ENCODE peak calls at places on chromosomes 3 and 15, in five cellular contexts. One of them, this sample, is unnamed.
A peak's percentile ranks its signal among the peaks of the same experiment; 100 is the strongest.

GRCh38 chr15:66783327-66784124 is 81.5 kb downstream of the SMAD6 start:
- DNase-seq in A549: no peak
- DNase-seq in NT2/D1: no peak
- DNase-seq in GM23248: no peak
- DNase-seq in cardiac muscle cell: no peak
- DNase-seq in this sample: no peak

GRCh38 chr3:34570916-34571705 is 772.7 kb downstream of the PDCD6IP start:
- DNase-seq in A549: no peak
- DNase-seq in NT2/D1: no peak
- DNase-seq in GM23248: no peak
- DNase-seq in cardiac muscle cell: peak; percentile 12
- DNase-seq in this sample: no peak

GRCh38 chr3:76222115-76222652 is 436.8 kb upstream of the ZNF717 start:
- DNase-seq in A549: no peak
- DNase-seq in NT2/D1: no peak
- DNase-seq in GM23248: no peak
- DNase-seq in cardiac muscle cell: no peak
- DNase-seq in this sample: no peak

GRCh38 chr15:80317389-80318169 is 65.6 kb upstream of the CTXND1 start:
- DNase-seq in A549: peak; percentile 42
- DNase-seq in NT2/D1: no peak
- DNase-seq in GM23248: peak; percentile 100
- DNase-seq in cardiac muscle cell: peak; percentile 87
- DNase-seq in this sample: no peak

GRCh38 chr3:111326144-111326995 is 215.6 kb upstream of the CD96 start:
- DNase-seq in A549: no peak
- DNase-seq in NT2/D1: no peak
- DNase-seq in GM23248: peak; percentile 89
- DNase-seq in cardiac muscle cell: peak; percentile 43
- DNase-seq in this sample: no peak

GRCh38 chr3:120161902-120162301 is 67.7 kb upstream of the GSK3B start:
- DNase-seq in A549: no peak
- DNase-seq in NT2/D1: no peak
- DNase-seq in GM23248: no peak
- DNase-seq in cardiac muscle cell: no peak
- DNase-seq in this sample: no peak

GRCh38 chr3:114496874-114497273 is 203.0 kb downstream of the TIGIT start:
- DNase-seq in A549: peak; percentile 65
- DNase-seq in NT2/D1: no peak
- DNase-seq in GM23248: peak; percentile 78
- DNase-seq in cardiac muscle cell: peak; percentile 82
- DNase-seq in this sample: no peak

GRCh38 chr3:4994823-4995499 is 15.7 kb downstream of the BHLHE40 start:
- DNase-seq in A549: peak; percentile 84
- DNase-seq in NT2/D1: no peak
- DNase-seq in GM23248: peak; percentile 98
- DNase-seq in cardiac muscle cell: peak; percentile 80
- DNase-seq in this sample: no peak

GRCh38 chr15:31869640-31870335 is 160.5 kb upstream of the CHRNA7 start:
- DNase-seq in A549: no peak
- DNase-seq in NT2/D1: no peak
- DNase-seq in GM23248: peak; percentile 38
- DNase-seq in cardiac muscle cell: peak; percentile 3
- DNase-seq in this sample: peak; percentile 4

GRCh38 chr3:31469385-31469784 is 63.3 kb upstream of the STT3B start:
- DNase-seq in A549: no peak
- DNase-seq in NT2/D1: no peak
- DNase-seq in GM23248: no peak
- DNase-seq in cardiac muscle cell: no peak
- DNase-seq in this sample: no peak

GRCh38 chr3:135082706-135083105 is 287.6 kb downstream of the EPHB1 start:
- DNase-seq in A549: no peak
- DNase-seq in NT2/D1: no peak
- DNase-seq in GM23248: no peak
- DNase-seq in cardiac muscle cell: no peak
- DNase-seq in this sample: no peak

GRCh38 chr3:141875893-141876380 is 506 bp upstream of the ATP1B3 start:
- DNase-seq in A549: peak; percentile 81
- DNase-seq in NT2/D1: no peak
- DNase-seq in GM23248: peak; percentile 58
- DNase-seq in cardiac muscle cell: peak; percentile 73
- DNase-seq in this sample: peak; percentile 56

GRCh38 chr15:27410986-27411385 is 440.0 kb downstream of the GABRG3 start:
- DNase-seq in A549: peak; percentile 42
- DNase-seq in NT2/D1: no peak
- DNase-seq in GM23248: no peak
- DNase-seq in cardiac muscle cell: no peak
- DNase-seq in this sample: no peak

GRCh38 chr15:25019434-25019833 is 64.6 kb downstream of the SNRPN start:
- DNase-seq in A549: no peak
- DNase-seq in NT2/D1: no peak
- DNase-seq in GM23248: no peak
- DNase-seq in cardiac muscle cell: no peak
- DNase-seq in this sample: no peak
- H3K9me3 ChIP-seq in A549: peaks cover 21% of the 10 kb centered on the region
- H3K9me3 ChIP-seq in NT2/D1: no peaks in the 10 kb centered on the region
- H3K9me3 ChIP-seq in GM23248: no peaks in the 10 kb centered on the region
- H3K9me3 ChIP-seq in cardiac muscle cell: no peaks in the 10 kb centered on the region
- H3K9me3 ChIP-seq in this sample: no peaks in the 10 kb centered on the region

DNA sequence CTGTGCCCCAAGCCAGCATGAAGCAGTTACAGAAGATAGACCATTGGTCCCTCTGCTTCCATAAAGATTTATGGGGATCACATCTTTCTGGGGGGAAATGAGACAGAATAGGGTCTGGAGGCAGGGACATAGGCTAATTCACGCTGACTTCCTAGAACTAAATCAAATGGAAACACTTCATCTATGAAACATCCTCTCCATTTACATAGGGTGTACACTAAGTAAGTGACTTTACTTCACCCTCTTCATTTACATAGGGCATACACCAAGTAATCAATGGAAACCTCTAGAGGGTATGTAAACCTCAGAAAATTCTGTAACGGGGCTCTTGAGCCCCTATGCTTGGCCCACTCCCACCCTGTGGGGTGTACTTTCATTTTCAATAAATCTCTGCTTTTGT is 10.1 kb downstream of the LINS1 start:
- DNase-seq in A549: no peak
- DNase-seq in NT2/D1: no peak
- DNase-seq in GM23248: no peak
- DNase-seq in cardiac muscle cell: no peak
- DNase-seq in this sample: no peak
- H3K9me3 ChIP-seq in A549: peaks cover 28% of the 10 kb centered on the region
- H3K9me3 ChIP-seq in NT2/D1: peaks cover 75% of the 10 kb centered on the region
- H3K9me3 ChIP-seq in GM23248: peaks cover 3% of the 10 kb centered on the region
- H3K9me3 ChIP-seq in cardiac muscle cell: no peaks in the 10 kb centered on the region
- H3K9me3 ChIP-seq in this sample: peaks cover 16% of the 10 kb centered on the region

DNA sequence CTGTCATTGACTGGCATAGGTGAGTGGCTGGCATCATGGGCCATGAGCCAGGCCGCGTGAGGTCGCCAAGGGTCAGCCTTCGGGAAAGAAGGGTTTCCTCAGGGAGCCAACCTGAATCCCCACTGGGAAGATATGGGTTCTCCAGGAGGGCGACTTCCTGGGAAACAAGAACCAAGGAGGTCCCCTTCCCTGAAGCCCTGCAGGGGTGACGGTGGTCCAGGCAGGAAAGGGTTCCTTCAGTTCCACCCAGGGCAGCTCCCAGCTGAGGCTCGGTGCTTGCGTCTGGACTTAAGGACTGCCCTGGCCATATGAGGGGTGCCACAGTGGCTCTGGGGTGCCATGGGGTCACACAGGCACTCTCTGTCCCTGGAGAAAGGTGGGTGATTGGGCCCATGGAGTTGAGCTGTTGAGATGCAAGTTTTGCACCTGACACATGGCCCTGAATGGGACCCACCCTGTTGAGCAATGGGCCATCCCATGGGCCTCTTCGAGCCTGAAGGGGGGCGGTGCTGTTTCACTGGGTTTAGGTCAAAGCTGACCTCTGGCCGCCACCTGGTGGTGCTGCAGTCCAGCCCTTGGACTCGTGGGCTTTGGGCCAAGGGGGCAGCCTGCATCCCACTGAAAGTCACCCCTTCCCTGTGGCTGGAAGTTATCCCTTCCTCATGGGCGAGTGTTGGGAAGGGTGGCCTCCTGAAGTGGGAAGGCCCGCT is 228.1 kb downstream of the SNRPN start:
- DNase-seq in A549: no peak
- DNase-seq in NT2/D1: no peak
- DNase-seq in GM23248: no peak
- DNase-seq in cardiac muscle cell: no peak
- DNase-seq in this sample: no peak
- H3K9me3 ChIP-seq in A549: no peaks in the 10 kb centered on the region
- H3K9me3 ChIP-seq in NT2/D1: no peaks in the 10 kb centered on the region
- H3K9me3 ChIP-seq in GM23248: no peaks in the 10 kb centered on the region
- H3K9me3 ChIP-seq in cardiac muscle cell: no peaks in the 10 kb centered on the region
- H3K9me3 ChIP-seq in this sample: peaks cover 2% of the 10 kb centered on the region

DNA sequence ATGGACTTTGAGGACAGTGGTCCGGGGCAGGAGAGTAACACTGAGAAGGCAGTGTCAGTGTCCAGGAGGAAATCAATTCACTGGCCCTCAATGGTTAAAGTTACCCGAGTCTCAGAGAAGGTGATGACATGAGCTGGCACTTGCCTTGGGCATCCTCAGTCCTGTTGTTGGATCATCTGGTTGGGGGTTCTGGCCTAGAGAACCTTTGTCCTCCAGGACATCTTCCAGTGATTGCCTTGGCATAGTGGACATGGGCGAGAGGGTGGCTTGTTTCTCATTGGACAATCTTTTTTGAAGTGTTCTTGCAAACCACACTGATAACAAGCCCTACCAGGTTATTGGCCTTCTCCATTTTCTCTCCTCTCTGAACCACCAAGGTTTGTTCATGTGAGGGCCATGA is 83.4 kb upstream of the TERB2 start:
- DNase-seq in A549: no peak
- DNase-seq in NT2/D1: no peak
- DNase-seq in GM23248: no peak
- DNase-seq in cardiac muscle cell: no peak
- DNase-seq in this sample: no peak
- H3K9me3 ChIP-seq in A549: no peaks in the 10 kb centered on the region
- H3K9me3 ChIP-seq in NT2/D1: peaks cover 22% of the 10 kb centered on the region
- H3K9me3 ChIP-seq in GM23248: no peaks in the 10 kb centered on the region
- H3K9me3 ChIP-seq in cardiac muscle cell: no peaks in the 10 kb centered on the region
- H3K9me3 ChIP-seq in this sample: no peaks in the 10 kb centered on the region

DNA sequence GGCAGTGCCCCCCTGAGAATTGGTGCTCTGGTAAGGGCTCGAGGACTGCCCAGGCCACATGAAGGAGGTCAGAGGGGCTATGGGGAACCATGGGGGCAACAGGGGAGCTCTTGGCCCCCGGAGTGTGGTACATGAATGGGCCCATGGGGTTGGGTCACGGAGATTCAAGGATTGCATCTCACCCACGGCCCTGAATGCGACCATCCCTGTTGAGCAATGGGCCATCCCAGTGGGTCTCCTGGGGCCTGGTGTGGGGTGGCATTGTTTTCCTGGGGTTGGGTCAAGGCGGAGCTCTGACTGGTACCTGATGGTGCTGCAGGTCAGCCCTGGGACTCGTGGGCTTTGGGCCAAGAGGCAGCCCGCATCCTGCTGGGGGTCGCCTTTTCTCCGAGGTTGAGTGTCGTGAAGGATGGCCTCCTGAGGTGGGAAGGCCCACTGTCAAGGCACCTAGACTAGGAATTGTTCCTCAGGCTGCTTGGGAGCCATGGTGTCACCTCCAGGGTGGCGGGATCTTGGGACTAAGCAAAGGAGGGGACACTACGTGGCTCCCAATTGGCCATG is 198.3 kb downstream of the UBE3A start:
- DNase-seq in A549: no peak
- DNase-seq in NT2/D1: no peak
- DNase-seq in GM23248: no peak
- DNase-seq in cardiac muscle cell: no peak
- DNase-seq in this sample: no peak
- H3K9me3 ChIP-seq in A549: no peaks in the 10 kb centered on the region
- H3K9me3 ChIP-seq in NT2/D1: no peaks in the 10 kb centered on the region
- H3K9me3 ChIP-seq in GM23248: no peaks in the 10 kb centered on the region
- H3K9me3 ChIP-seq in cardiac muscle cell: no peaks in the 10 kb centered on the region
- H3K9me3 ChIP-seq in this sample: peaks cover 1% of the 10 kb centered on the region

DNA sequence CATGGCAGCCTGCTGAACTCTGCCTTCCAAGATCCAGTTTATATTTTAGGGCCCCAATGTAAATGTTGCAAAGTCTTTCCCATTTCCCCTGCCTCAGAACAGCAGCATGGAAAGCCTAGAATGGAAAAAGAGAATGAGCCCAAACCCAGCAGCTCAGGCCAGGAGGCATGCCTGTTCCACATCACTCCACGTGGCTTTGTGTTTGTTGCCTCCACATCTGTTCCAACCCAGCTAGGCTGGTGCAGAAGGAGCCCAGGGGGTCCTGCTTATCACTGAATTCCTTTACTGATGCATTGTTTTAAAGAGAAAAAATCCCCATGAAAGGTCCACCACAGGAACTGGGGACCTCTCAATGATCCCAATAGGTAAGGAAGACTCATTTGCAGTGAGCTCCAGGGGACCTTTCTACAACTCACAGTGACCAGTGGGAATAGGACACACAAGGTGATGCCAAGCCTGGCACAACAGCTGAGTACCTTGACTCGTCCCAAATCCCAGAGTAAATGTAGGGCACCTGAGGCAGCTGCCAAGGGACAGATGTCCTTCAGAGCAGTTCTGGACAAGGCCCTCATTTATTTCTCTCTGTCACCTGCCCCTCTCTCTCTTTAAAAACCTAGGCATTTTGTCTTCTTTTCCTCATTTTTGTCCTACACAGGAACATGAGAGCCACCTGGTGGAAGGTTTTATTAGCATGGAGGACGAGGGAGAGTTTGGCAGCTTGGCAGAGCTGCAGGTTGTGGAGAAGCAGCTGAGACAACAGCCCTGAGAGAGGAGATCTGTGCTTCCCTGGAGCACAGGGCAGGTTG is 41.7 kb upstream of the ADAMTS17 start:
- DNase-seq in A549: peak; percentile 64
- DNase-seq in NT2/D1: no peak
- DNase-seq in GM23248: peak; percentile 10
- DNase-seq in cardiac muscle cell: peak; percentile 52
- DNase-seq in this sample: no peak
- H3K9me3 ChIP-seq in A549: peaks cover 26% of the 10 kb centered on the region
- H3K9me3 ChIP-seq in NT2/D1: peaks cover 58% of the 10 kb centered on the region
- H3K9me3 ChIP-seq in GM23248: no peaks in the 10 kb centered on the region
- H3K9me3 ChIP-seq in cardiac muscle cell: no peaks in the 10 kb centered on the region
- H3K9me3 ChIP-seq in this sample: no peaks in the 10 kb centered on the region